ENCODE peak calls at places on chromosomes 1 and 21, in five cellular contexts. T, F, E, Y and X are unnamed samples.

GRCh38 chr1:231121533-231121932 is 40.3 kb upstream of the TRIM67 start:
- DNase-seq in T (no peak), F (no peak), E (no peak), Y (no peak), X (no peak)

GRCh38 chr1:149995927-149996326 is 14.6 kb downstream of the OTUD7B start:
- DNase-seq in T (no peak), F (no peak), E (no peak), Y (no peak), X (no peak)

GRCh38 chr1:220189750-220190347 is 82.4 kb downstream of the RAB3GAP2 start:
- DNase-seq in T (no peak), F (no peak), E (no peak), Y (peak; percentile 23), X (no peak)

GRCh38 chr1:222547944-222548671 is at the start of gene HHIPL2:
- DNase-seq in T (no peak), F (no peak), E (no peak), Y (no peak), X (no peak)

GRCh38 chr21:17732306-17732705 is 86.8 kb downstream of the C21orf91 start:
- DNase-seq in T (no peak), F (no peak), E (no peak), Y (no peak), X (no peak)

GRCh38 chr1:246001142-246001812 is 505.8 kb downstream of the SMYD3 start:
- DNase-seq in T (no peak), F (peak; percentile 68), E (no peak), Y (no peak), X (no peak)

GRCh38 chr1:109213824-109214693 is at the start of gene SARS1:
- DNase-seq in T (peak; percentile 91), F (peak; percentile 63), E (peak; percentile 92), Y (peak; percentile 93), X (peak; percentile 86)

GRCh38 chr1:230105754-230106625 is 39.0 kb downstream of the GALNT2 start:
- DNase-seq in T (no peak), F (no peak), E (peak; percentile 73), Y (peak; percentile 94), X (no peak)

GRCh38 chr1:54485417-54485816 is 62.6 kb upstream of the ACOT11 start:
- DNase-seq in T (peak; percentile 53), F (no peak), E (no peak), Y (no peak), X (no peak)

GRCh38 chr1:64348270-64348669 is 121.7 kb upstream of the CACHD1 start:
- DNase-seq in T (no peak), F (no peak), E (no peak), Y (no peak), X (no peak)

GRCh38 chr1:233172201-233172600 is 123.3 kb downstream of the PCNX2 start:
- DNase-seq in T (no peak), F (no peak), E (no peak), Y (peak; percentile 15), X (no peak)

GRCh38 chr1:174469687-174470086 is 21.9 kb downstream of the GPR52 start:
- DNase-seq in T (no peak), F (no peak), E (no peak), Y (no peak), X (no peak)

GRCh38 chr1:198197285-198197684 is 40.5 kb downstream of the NEK7 start:
- DNase-seq in T (no peak), F (no peak), E (no peak), Y (no peak), X (no peak)

GRCh38 chr1:65813956-65814355 is 21.3 kb downstream of the PDE4B start:
- DNase-seq in T (no peak), F (no peak), E (no peak), Y (no peak), X (no peak)

GRCh38 chr21:38056481-38056880 is 140.2 kb upstream of the KCNJ6 start:
- DNase-seq in T (no peak), F (no peak), E (no peak), Y (no peak), X (no peak)

GRCh38 chr1:236734141-236734765 is 48.0 kb downstream of the ACTN2 start:
- DNase-seq in T (no peak), F (no peak), E (no peak), Y (no peak), X (no peak)

GRCh38 chr1:47655521-47656300 is 217.9 kb downstream of the FOXD2 start:
- DNase-seq in T (no peak), F (no peak), E (no peak), Y (no peak), X (no peak)

GRCh38 chr1:226181996-226182714 is 4.4 kb downstream of the ACBD3 start:
- DNase-seq in T (peak; percentile 68), F (no peak), E (peak; percentile 53), Y (peak; percentile 44), X (no peak)

GRCh38 chr1:219294251-219294650 is 120.6 kb downstream of the LYPLAL1 start:
- DNase-seq in T (no peak), F (no peak), E (no peak), Y (no peak), X (no peak)

GRCh38 chr1:202802998-202803932 is 5.0 kb downstream of the KDM5B start:
- DNase-seq in T (no peak), F (no peak), E (no peak), Y (no peak), X (no peak)

GRCh38 chr1:75616436-75617433 is 5.8 kb upstream of the SLC44A5 start:
- DNase-seq in T (no peak), F (no peak), E (no peak), Y (no peak), X (no peak)

GRCh38 chr1:1228596-1229321 is 3.0 kb downstream of the SDF4 start:
- DNase-seq in T (no peak), F (no peak), E (no peak), Y (no peak), X (no peak)
- H3K27ac ChIP-seq in T (no peak overlapping the region), F (no peak overlapping the region), E (no peak overlapping the region), Y (no peak overlapping the region), X (no peak overlapping the region)

DNA sequence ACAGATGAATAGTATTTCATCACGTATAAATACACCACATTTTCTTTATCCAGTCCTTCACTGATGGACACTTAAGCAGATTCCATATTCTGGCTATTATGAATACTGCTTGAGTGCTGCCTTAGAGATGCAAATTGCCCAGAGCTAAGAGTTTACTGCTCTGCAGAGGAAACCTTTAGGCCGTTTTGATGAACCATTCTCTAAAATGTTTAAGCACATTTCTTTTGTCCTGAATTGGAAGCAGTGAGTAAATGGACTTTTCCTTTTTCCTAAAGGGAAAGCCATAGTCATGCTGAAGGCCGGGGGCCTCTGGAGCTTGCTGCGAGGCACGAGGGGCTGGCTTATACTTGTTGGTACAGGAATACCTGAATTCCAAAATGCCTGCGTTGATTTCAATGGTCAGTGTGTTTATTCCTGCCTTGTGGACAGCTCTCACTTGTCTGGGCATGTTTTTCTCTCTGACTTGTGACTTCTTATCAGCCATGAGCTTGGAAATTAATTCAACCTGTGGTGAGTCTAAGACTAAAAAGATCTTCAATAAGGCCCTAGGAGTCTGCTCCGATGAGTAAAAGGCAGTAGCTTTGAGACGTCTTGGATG is 201.1 kb upstream of the MAP1LC3C start:
- DNase-seq in T (no peak), F (no peak), E (no peak), Y (no peak), X (no peak)
- H3K27ac ChIP-seq in T (no peak overlapping the region), F (no peak overlapping the region), E (no peak overlapping the region), Y (no peak overlapping the region), X (no peak overlapping the region)

GRCh38 chr1:77030401-77031100 is 163.3 kb downstream of the ST6GALNAC5 start:
- DNase-seq in T (no peak), F (peak; percentile 7), E (no peak), Y (no peak), X (no peak)
- H3K27ac ChIP-seq in T (no peak overlapping the region), F (no peak overlapping the region), E (no peak overlapping the region), Y (no peak overlapping the region), X (no peak overlapping the region)

DNA sequence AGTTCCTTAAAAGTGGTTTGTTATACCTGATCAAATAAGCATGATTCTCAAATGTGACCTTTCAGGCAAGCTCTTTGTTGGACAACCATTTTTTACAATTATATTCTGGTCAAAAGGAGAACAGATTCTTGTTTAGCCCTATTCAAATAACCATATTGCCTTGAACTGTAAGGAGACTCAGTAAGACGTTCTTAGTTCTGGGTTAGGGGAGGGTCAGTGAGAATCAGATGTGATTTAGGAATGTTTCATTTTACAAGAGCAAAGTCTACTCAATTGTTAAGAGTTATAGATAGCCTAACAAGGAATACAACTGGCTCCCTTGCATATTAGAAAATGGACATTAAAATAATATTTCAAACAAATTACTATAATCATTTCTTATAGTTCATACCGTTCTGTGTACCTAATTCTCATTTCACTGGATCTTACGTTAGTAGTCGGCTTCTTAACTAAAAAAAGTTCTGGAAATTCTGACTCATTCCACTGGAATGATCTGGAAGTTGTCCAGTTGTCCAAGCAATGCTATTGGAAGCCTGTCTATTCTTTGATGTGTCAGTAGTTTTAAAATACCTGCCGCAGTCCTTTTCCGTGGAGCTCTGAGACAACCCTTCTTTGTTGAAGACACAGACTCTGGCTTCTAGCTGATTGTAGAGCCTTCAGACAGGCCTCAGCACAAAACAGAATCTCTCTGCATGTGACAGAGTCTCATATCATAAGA is 88.8 kb downstream of the MAST2 start:
- DNase-seq in T (no peak), F (peak; percentile 78), E (no peak), Y (peak; percentile 82), X (no peak)
- H3K27ac ChIP-seq in T (no peak overlapping the region), F (peak overlapping the region; percentile 74), E (peak overlapping the region; percentile 87), Y (peak overlapping the region; percentile 48), X (no peak overlapping the region)

DNA sequence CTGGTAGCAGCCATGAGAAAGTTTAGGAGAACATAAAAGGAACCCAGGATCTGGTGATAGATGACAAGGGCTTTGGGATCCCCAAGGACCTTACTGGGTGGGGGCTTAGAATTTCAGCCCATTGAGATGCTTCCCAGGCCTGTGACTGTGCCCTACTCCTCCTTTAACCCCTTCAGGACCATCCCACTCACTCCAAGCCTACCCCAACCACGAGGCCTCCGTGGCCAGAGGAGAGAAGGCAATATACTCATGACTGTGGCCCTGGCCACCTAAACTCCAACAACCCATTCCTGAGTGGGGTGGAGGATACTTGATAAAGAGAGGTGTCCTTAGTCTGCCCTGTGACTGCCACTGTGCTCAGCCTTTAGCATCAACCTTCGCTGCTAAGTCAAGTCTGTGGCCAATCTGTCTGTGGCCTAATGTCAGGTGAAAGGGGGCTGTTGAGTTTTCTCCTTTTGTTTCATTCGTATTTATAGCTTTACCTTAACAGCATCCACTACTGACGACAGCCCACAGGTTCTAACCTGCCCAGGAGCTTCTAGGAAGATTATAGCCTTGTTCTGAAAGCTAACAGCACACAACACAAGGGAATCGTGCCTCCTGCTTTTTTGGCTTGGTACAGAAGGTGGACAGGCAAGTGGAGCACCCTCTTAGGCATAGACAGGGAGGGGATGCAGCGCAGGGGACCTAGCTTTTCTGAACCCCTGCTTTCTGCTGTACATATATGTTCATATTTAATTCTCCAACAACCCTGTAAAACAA is 16.9 kb upstream of the BCAR3 start:
- DNase-seq in T (no peak), F (no peak), E (no peak), Y (no peak), X (no peak)
- H3K27ac ChIP-seq in T (no peak overlapping the region), F (no peak overlapping the region), E (no peak overlapping the region), Y (no peak overlapping the region), X (no peak overlapping the region)

GRCh38 chr1:93579891-93580290 is 101.7 kb downstream of the BCAR3 start:
- DNase-seq in T (no peak), F (peak; percentile 89), E (no peak), Y (peak; percentile 61), X (no peak)
- H3K27ac ChIP-seq in T (peak overlapping the region; percentile 76), F (peak overlapping the region; percentile 73), E (no peak overlapping the region), Y (no peak overlapping the region), X (no peak overlapping the region)